ENCODE peak calls at places on chromosomes 13 and 19, in nine cellular contexts. One of them, this sample, is unnamed.
A peak's percentile ranks its signal among the peaks of the same experiment; 100 is the strongest.

GRCh38 chr13:103517066-103517767 is 451.0 kb upstream of the SLC10A2 start:
- DNase-seq in neuronal stem cell: no peak
- DNase-seq in CD4-positive, alpha-beta memory T cell: no peak
- DNase-seq in psoas muscle: no peak
- DNase-seq in ovary: no peak
- DNase-seq in left lung: no peak
- DNase-seq in CD8-positive, alpha-beta T cell: no peak
- DNase-seq in fibroblast of lung: peak; percentile 2
- DNase-seq in H9: no peak
- DNase-seq in this sample: no peak

GRCh38 chr19:6611441-6611852 is 20.5 kb upstream of the CD70 start:
- DNase-seq in CD4-positive, alpha-beta memory T cell: no peak
- DNase-seq in H9: no peak
- DNase-seq in ovary: no peak
- DNase-seq in CD8-positive, alpha-beta T cell: no peak
- DNase-seq in neuronal stem cell: no peak
- DNase-seq in psoas muscle: no peak
- DNase-seq in fibroblast of lung: peak; percentile 10
- DNase-seq in left lung: no peak
- DNase-seq in this sample: no peak

GRCh38 chr13:42539670-42540069 is 34.3 kb upstream of the TNFSF11 start:
- DNase-seq in fibroblast of lung: no peak
- DNase-seq in H9: peak; percentile 37
- DNase-seq in psoas muscle: no peak
- DNase-seq in left lung: no peak
- DNase-seq in CD4-positive, alpha-beta memory T cell: no peak
- DNase-seq in neuronal stem cell: no peak
- DNase-seq in ovary: no peak
- DNase-seq in CD8-positive, alpha-beta T cell: no peak
- DNase-seq in this sample: no peak

GRCh38 chr13:72221276-72221962 is 354.4 kb upstream of the DACH1 start:
- DNase-seq in psoas muscle: peak; percentile 15
- DNase-seq in neuronal stem cell: no peak
- DNase-seq in ovary: no peak
- DNase-seq in H9: peak; percentile 91
- DNase-seq in left lung: peak; percentile 75
- DNase-seq in fibroblast of lung: no peak
- DNase-seq in CD4-positive, alpha-beta memory T cell: no peak
- DNase-seq in CD8-positive, alpha-beta T cell: no peak
- DNase-seq in this sample: no peak

GRCh38 chr13:91017669-91018053 is 329.8 kb upstream of the MIR17HG start:
- DNase-seq in neuronal stem cell: no peak
- DNase-seq in left lung: peak; percentile 34
- DNase-seq in H9: peak; percentile 44
- DNase-seq in psoas muscle: no peak
- DNase-seq in ovary: no peak
- DNase-seq in fibroblast of lung: no peak
- DNase-seq in CD8-positive, alpha-beta T cell: no peak
- DNase-seq in CD4-positive, alpha-beta memory T cell: no peak
- DNase-seq in this sample: no peak

GRCh38 chr19:49512970-49513745 is 697 bp downstream of the FCGRT start:
- DNase-seq in CD8-positive, alpha-beta T cell: no peak
- DNase-seq in ovary: peak; percentile 74
- DNase-seq in fibroblast of lung: no peak
- DNase-seq in neuronal stem cell: peak; percentile 53
- DNase-seq in H9: peak; percentile 82
- DNase-seq in CD4-positive, alpha-beta memory T cell: no peak
- DNase-seq in psoas muscle: peak; percentile 66
- DNase-seq in left lung: peak; percentile 83
- DNase-seq in this sample: no peak

GRCh38 chr19:19257836-19258588 is 15.1 kb downstream of the TM6SF2 start:
- DNase-seq in fibroblast of lung: no peak
- DNase-seq in CD8-positive, alpha-beta T cell: no peak
- DNase-seq in H9: no peak
- DNase-seq in neuronal stem cell: no peak
- DNase-seq in psoas muscle: no peak
- DNase-seq in CD4-positive, alpha-beta memory T cell: no peak
- DNase-seq in ovary: no peak
- DNase-seq in left lung: no peak
- DNase-seq in this sample: no peak

GRCh38 chr19:2207991-2208860 is 27.9 kb downstream of the PLEKHJ1 start:
- DNase-seq in CD8-positive, alpha-beta T cell: no peak
- DNase-seq in left lung: no peak
- DNase-seq in psoas muscle: peak; percentile 75
- DNase-seq in CD4-positive, alpha-beta memory T cell: no peak
- DNase-seq in fibroblast of lung: peak; percentile 61
- DNase-seq in neuronal stem cell: peak; percentile 40
- DNase-seq in H9: peak; percentile 74
- DNase-seq in ovary: no peak
- DNase-seq in this sample: no peak

GRCh38 chr13:25981060-25981459 is 70.8 kb downstream of the SHISA2 start:
- DNase-seq in left lung: no peak
- DNase-seq in ovary: no peak
- DNase-seq in psoas muscle: no peak
- DNase-seq in CD8-positive, alpha-beta T cell: no peak
- DNase-seq in fibroblast of lung: no peak
- DNase-seq in H9: no peak
- DNase-seq in CD4-positive, alpha-beta memory T cell: no peak
- DNase-seq in neuronal stem cell: no peak
- DNase-seq in this sample: no peak

GRCh38 chr19:58558623-58559274 is 338 bp upstream of the UBE2M start:
- DNase-seq in neuronal stem cell: peak; percentile 99
- DNase-seq in CD4-positive, alpha-beta memory T cell: peak; percentile 100
- DNase-seq in ovary: peak; percentile 99
- DNase-seq in left lung: peak; percentile 99
- DNase-seq in psoas muscle: peak; percentile 99
- DNase-seq in fibroblast of lung: peak; percentile 99
- DNase-seq in CD8-positive, alpha-beta T cell: peak; percentile 100
- DNase-seq in H9: peak; percentile 99
- DNase-seq in this sample: peak; percentile 92
- H3K4me1 ChIP-seq in neuronal stem cell: peaks cover 24% of the 10 kb centered on the region
- H3K4me1 ChIP-seq in CD4-positive, alpha-beta memory T cell: peaks cover 79% of the 10 kb centered on the region
- H3K4me1 ChIP-seq in ovary: peaks cover 33% of the 10 kb centered on the region
- H3K4me1 ChIP-seq in left lung: peaks cover 36% of the 10 kb centered on the region
- H3K4me1 ChIP-seq in psoas muscle: peaks cover 63% of the 10 kb centered on the region
- H3K4me1 ChIP-seq in fibroblast of lung: peaks cover 16% of the 10 kb centered on the region
- H3K4me1 ChIP-seq in CD8-positive, alpha-beta T cell: peaks cover 60% of the 10 kb centered on the region
- H3K4me1 ChIP-seq in H9: no peaks in the 10 kb centered on the region
- H3K4me1 ChIP-seq in this sample: peaks cover 28% of the 10 kb centered on the region

GRCh38 chr19:5447700-5448311 is 7.4 kb upstream of the ZNRF4 start:
- DNase-seq in ovary: no peak
- DNase-seq in psoas muscle: no peak
- DNase-seq in fibroblast of lung: no peak
- DNase-seq in CD8-positive, alpha-beta T cell: no peak
- DNase-seq in CD4-positive, alpha-beta memory T cell: no peak
- DNase-seq in neuronal stem cell: no peak
- DNase-seq in H9: no peak
- DNase-seq in left lung: no peak
- DNase-seq in this sample: no peak

GRCh38 chr19:5444431-5444830 is 10.8 kb upstream of the ZNRF4 start:
- DNase-seq in fibroblast of lung: no peak
- DNase-seq in left lung: no peak
- DNase-seq in CD4-positive, alpha-beta memory T cell: no peak
- DNase-seq in CD8-positive, alpha-beta T cell: no peak
- DNase-seq in H9: no peak
- DNase-seq in neuronal stem cell: no peak
- DNase-seq in ovary: no peak
- DNase-seq in psoas muscle: no peak
- DNase-seq in this sample: no peak

GRCh38 chr19:5445071-5445470 is 10.1 kb upstream of the ZNRF4 start:
- DNase-seq in fibroblast of lung: no peak
- DNase-seq in neuronal stem cell: no peak
- DNase-seq in left lung: no peak
- DNase-seq in CD8-positive, alpha-beta T cell: no peak
- DNase-seq in H9: no peak
- DNase-seq in CD4-positive, alpha-beta memory T cell: no peak
- DNase-seq in ovary: no peak
- DNase-seq in psoas muscle: no peak
- DNase-seq in this sample: no peak

GRCh38 chr19:5443723-5444122 is 11.5 kb upstream of the ZNRF4 start:
- DNase-seq in left lung: no peak
- DNase-seq in CD4-positive, alpha-beta memory T cell: no peak
- DNase-seq in CD8-positive, alpha-beta T cell: no peak
- DNase-seq in ovary: no peak
- DNase-seq in psoas muscle: no peak
- DNase-seq in fibroblast of lung: no peak
- DNase-seq in neuronal stem cell: no peak
- DNase-seq in H9: no peak
- DNase-seq in this sample: no peak

DNA sequence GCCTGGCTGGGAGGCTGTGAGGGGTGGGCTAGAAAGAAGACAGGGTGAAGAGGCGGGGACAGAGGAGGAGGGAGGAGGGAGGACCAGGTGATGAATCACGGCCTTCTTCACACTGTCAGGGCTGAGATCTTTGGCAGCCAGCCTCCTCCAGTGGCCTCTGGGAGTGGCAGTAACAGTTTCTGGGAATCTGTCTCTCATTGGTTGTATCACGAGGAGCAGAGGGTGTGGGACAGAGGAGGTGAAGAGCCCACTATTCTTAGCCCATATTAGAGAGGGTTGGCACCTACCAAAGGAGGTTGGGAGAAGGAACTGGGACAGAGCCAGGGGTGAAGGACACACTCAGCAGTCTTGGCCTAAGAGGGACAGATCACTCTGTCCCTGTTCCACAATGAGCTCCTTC is 9.6 kb upstream of the ZNRF4 start:
- DNase-seq in CD4-positive, alpha-beta memory T cell: no peak
- DNase-seq in psoas muscle: no peak
- DNase-seq in CD8-positive, alpha-beta T cell: no peak
- DNase-seq in fibroblast of lung: no peak
- DNase-seq in neuronal stem cell: no peak
- DNase-seq in left lung: no peak
- DNase-seq in ovary: no peak
- DNase-seq in H9: no peak
- DNase-seq in this sample: no peak
- H3K4me1 ChIP-seq in CD4-positive, alpha-beta memory T cell: no peaks in the 10 kb centered on the region
- H3K4me1 ChIP-seq in psoas muscle: no peaks in the 10 kb centered on the region
- H3K4me1 ChIP-seq in CD8-positive, alpha-beta T cell: no peaks in the 10 kb centered on the region
- H3K4me1 ChIP-seq in fibroblast of lung: no peaks in the 10 kb centered on the region
- H3K4me1 ChIP-seq in neuronal stem cell: no peaks in the 10 kb centered on the region
- H3K4me1 ChIP-seq in left lung: no peaks in the 10 kb centered on the region
- H3K4me1 ChIP-seq in ovary: no peaks in the 10 kb centered on the region
- H3K4me1 ChIP-seq in H9: no peaks in the 10 kb centered on the region
- H3K4me1 ChIP-seq in this sample: no peaks in the 10 kb centered on the region

GRCh38 chr19:34187011-34187410 is 14.7 kb downstream of the LSM14A start:
- DNase-seq in CD8-positive, alpha-beta T cell: no peak
- DNase-seq in neuronal stem cell: no peak
- DNase-seq in H9: no peak
- DNase-seq in ovary: no peak
- DNase-seq in psoas muscle: no peak
- DNase-seq in fibroblast of lung: no peak
- DNase-seq in CD4-positive, alpha-beta memory T cell: no peak
- DNase-seq in left lung: no peak
- DNase-seq in this sample: no peak

GRCh38 chr19:34186205-34186604 is 13.9 kb downstream of the LSM14A start:
- DNase-seq in left lung: no peak
- DNase-seq in ovary: no peak
- DNase-seq in psoas muscle: no peak
- DNase-seq in CD8-positive, alpha-beta T cell: no peak
- DNase-seq in CD4-positive, alpha-beta memory T cell: no peak
- DNase-seq in fibroblast of lung: no peak
- DNase-seq in neuronal stem cell: no peak
- DNase-seq in H9: no peak
- DNase-seq in this sample: no peak

GRCh38 chr19:34189199-34189916 is 17.1 kb downstream of the LSM14A start:
- DNase-seq in left lung: no peak
- DNase-seq in ovary: no peak
- DNase-seq in CD4-positive, alpha-beta memory T cell: no peak
- DNase-seq in H9: no peak
- DNase-seq in CD8-positive, alpha-beta T cell: no peak
- DNase-seq in psoas muscle: no peak
- DNase-seq in fibroblast of lung: no peak
- DNase-seq in neuronal stem cell: no peak
- DNase-seq in this sample: no peak

GRCh38 chr19:34189917-34190425 is 17.7 kb downstream of the LSM14A start:
- DNase-seq in CD4-positive, alpha-beta memory T cell: no peak
- DNase-seq in fibroblast of lung: no peak
- DNase-seq in ovary: no peak
- DNase-seq in CD8-positive, alpha-beta T cell: no peak
- DNase-seq in left lung: no peak
- DNase-seq in H9: no peak
- DNase-seq in neuronal stem cell: no peak
- DNase-seq in psoas muscle: no peak
- DNase-seq in this sample: no peak

GRCh38 chr19:34188388-34188787 is 16.1 kb downstream of the LSM14A start:
- DNase-seq in CD8-positive, alpha-beta T cell: no peak
- DNase-seq in neuronal stem cell: no peak
- DNase-seq in ovary: no peak
- DNase-seq in CD4-positive, alpha-beta memory T cell: no peak
- DNase-seq in H9: no peak
- DNase-seq in fibroblast of lung: no peak
- DNase-seq in psoas muscle: no peak
- DNase-seq in left lung: no peak
- DNase-seq in this sample: no peak
- H3K4me1 ChIP-seq in CD8-positive, alpha-beta T cell: peaks cover 72% of the 10 kb centered on the region
- H3K4me1 ChIP-seq in neuronal stem cell: no peaks in the 10 kb centered on the region
- H3K4me1 ChIP-seq in ovary: peaks cover 10% of the 10 kb centered on the region
- H3K4me1 ChIP-seq in CD4-positive, alpha-beta memory T cell: peaks cover 82% of the 10 kb centered on the region
- H3K4me1 ChIP-seq in H9: peaks cover 3% of the 10 kb centered on the region
- H3K4me1 ChIP-seq in fibroblast of lung: peaks cover 3% of the 10 kb centered on the region
- H3K4me1 ChIP-seq in psoas muscle: peaks cover 65% of the 10 kb centered on the region
- H3K4me1 ChIP-seq in left lung: peaks cover 11% of the 10 kb centered on the region
- H3K4me1 ChIP-seq in this sample: peaks cover 41% of the 10 kb centered on the region

GRCh38 chr13:43763143-43763759 is 23.5 kb downstream of the ENOX1 start:
- DNase-seq in fibroblast of lung: no peak
- DNase-seq in ovary: no peak
- DNase-seq in H9: no peak
- DNase-seq in CD8-positive, alpha-beta T cell: no peak
- DNase-seq in left lung: no peak
- DNase-seq in CD4-positive, alpha-beta memory T cell: no peak
- DNase-seq in neuronal stem cell: no peak
- DNase-seq in psoas muscle: no peak
- DNase-seq in this sample: no peak
- H3K4me1 ChIP-seq in fibroblast of lung: no peaks in the 10 kb centered on the region
- H3K4me1 ChIP-seq in ovary: peaks cover 4% of the 10 kb centered on the region
- H3K4me1 ChIP-seq in H9: peaks cover 3% of the 10 kb centered on the region
- H3K4me1 ChIP-seq in CD8-positive, alpha-beta T cell: no peaks in the 10 kb centered on the region
- H3K4me1 ChIP-seq in left lung: peaks cover 9% of the 10 kb centered on the region
- H3K4me1 ChIP-seq in CD4-positive, alpha-beta memory T cell: no peaks in the 10 kb centered on the region
- H3K4me1 ChIP-seq in neuronal stem cell: no peaks in the 10 kb centered on the region
- H3K4me1 ChIP-seq in psoas muscle: peaks cover 5% of the 10 kb centered on the region
- H3K4me1 ChIP-seq in this sample: no peaks in the 10 kb centered on the region

GRCh38 chr19:1093811-1094553 is 1.2 kb downstream of the POLR2E start:
- DNase-seq in fibroblast of lung: no peak
- DNase-seq in psoas muscle: no peak
- DNase-seq in CD4-positive, alpha-beta memory T cell: no peak
- DNase-seq in neuronal stem cell: no peak
- DNase-seq in H9: no peak
- DNase-seq in CD8-positive, alpha-beta T cell: no peak
- DNase-seq in left lung: no peak
- DNase-seq in ovary: no peak
- DNase-seq in this sample: no peak
- H3K4me1 ChIP-seq in fibroblast of lung: peaks cover 7% of the 10 kb centered on the region
- H3K4me1 ChIP-seq in psoas muscle: peaks cover 15% of the 10 kb centered on the region
- H3K4me1 ChIP-seq in CD4-positive, alpha-beta memory T cell: peaks cover 43% of the 10 kb centered on the region
- H3K4me1 ChIP-seq in neuronal stem cell: peaks cover 20% of the 10 kb centered on the region
- H3K4me1 ChIP-seq in H9: no peaks in the 10 kb centered on the region
- H3K4me1 ChIP-seq in CD8-positive, alpha-beta T cell: peaks cover 58% of the 10 kb centered on the region
- H3K4me1 ChIP-seq in left lung: peaks cover 13% of the 10 kb centered on the region
- H3K4me1 ChIP-seq in ovary: peaks cover 12% of the 10 kb centered on the region
- H3K4me1 ChIP-seq in this sample: peaks cover 22% of the 10 kb centered on the region

GRCh38 chr13:46382224-46382623 is 4.8 kb downstream of the RUBCNL start:
- DNase-seq in fibroblast of lung: no peak
- DNase-seq in psoas muscle: no peak
- DNase-seq in ovary: no peak
- DNase-seq in neuronal stem cell: no peak
- DNase-seq in H9: no peak
- DNase-seq in left lung: no peak
- DNase-seq in CD4-positive, alpha-beta memory T cell: no peak
- DNase-seq in CD8-positive, alpha-beta T cell: no peak
- DNase-seq in this sample: no peak
- H3K4me1 ChIP-seq in fibroblast of lung: no peaks in the 10 kb centered on the region
- H3K4me1 ChIP-seq in psoas muscle: no peaks in the 10 kb centered on the region
- H3K4me1 ChIP-seq in ovary: peaks cover 2% of the 10 kb centered on the region
- H3K4me1 ChIP-seq in neuronal stem cell: no peaks in the 10 kb centered on the region
- H3K4me1 ChIP-seq in H9: peaks cover 2% of the 10 kb centered on the region
- H3K4me1 ChIP-seq in left lung: no peaks in the 10 kb centered on the region
- H3K4me1 ChIP-seq in CD4-positive, alpha-beta memory T cell: no peaks in the 10 kb centered on the region
- H3K4me1 ChIP-seq in CD8-positive, alpha-beta T cell: peaks cover 5% of the 10 kb centered on the region
- H3K4me1 ChIP-seq in this sample: peaks cover 2% of the 10 kb centered on the region

This sample was measured in ascending aorta.